ENCODE peak calls at places on chromosomes 6 and 20, in six cellular contexts. R, K, H, O, S and C are unnamed samples.

GRCh38 chr6:16205377-16206144 is 32.8 kb upstream of the GMPR start:
- DNase-seq in R (no peak), K (no peak), H (peak), O (peak), S (peak), C (peak)

GRCh38 chr6:142802124-142802523 is 142.9 kb downstream of the HIVEP2 start:
- DNase-seq in R (peak), K (no peak), H (peak), O (peak), S (peak), C (peak)

GRCh38 chr6:155340464-155341129 is 26.3 kb upstream of the TFB1M start:
- DNase-seq in R (no peak), K (no peak), H (peak), O (no peak), S (no peak), C (peak)

GRCh38 chr6:92864966-92865555 is 554.3 kb downstream of the EPHA7 start:
- DNase-seq in R (no peak), K (no peak), H (no peak), O (no peak), S (no peak), C (no peak)

GRCh38 chr6:102686461-102686860 is 1293.0 kb downstream of the GRIK2 start:
- DNase-seq in R (no peak), K (no peak), H (no peak), O (no peak), S (no peak), C (no peak)

GRCh38 chr20:23995905-23996666 is 7.5 kb upstream of the GGTLC1 start:
- DNase-seq in R (peak), K (no peak), H (no peak), O (no peak), S (peak), C (no peak)

GRCh38 chr6:127343753-127344659 is 597 bp upstream of the ECHDC1 start:
- DNase-seq in R (no peak), K (no peak), H (peak), O (peak), S (peak), C (no peak)

GRCh38 chr6:158803733-158804143 is 15.4 kb downstream of the EZR start:
- DNase-seq in R (no peak), K (no peak), H (no peak), O (peak), S (peak), C (no peak)

GRCh38 chr6:142530566-142530965 is 228.8 kb downstream of the ADGRG6 start:
- DNase-seq in R (no peak), K (no peak), H (no peak), O (no peak), S (no peak), C (no peak)

GRCh38 chr6:66396549-66396948 is 689.5 kb upstream of the EYS start:
- DNase-seq in R (no peak), K (no peak), H (no peak), O (no peak), S (no peak), C (no peak)

GRCh38 chr6:34248198-34248726 is 544 bp downstream of the SMIM29 start:
- DNase-seq in R (peak), K (no peak), H (no peak), O (peak), S (peak), C (no peak)

DNA sequence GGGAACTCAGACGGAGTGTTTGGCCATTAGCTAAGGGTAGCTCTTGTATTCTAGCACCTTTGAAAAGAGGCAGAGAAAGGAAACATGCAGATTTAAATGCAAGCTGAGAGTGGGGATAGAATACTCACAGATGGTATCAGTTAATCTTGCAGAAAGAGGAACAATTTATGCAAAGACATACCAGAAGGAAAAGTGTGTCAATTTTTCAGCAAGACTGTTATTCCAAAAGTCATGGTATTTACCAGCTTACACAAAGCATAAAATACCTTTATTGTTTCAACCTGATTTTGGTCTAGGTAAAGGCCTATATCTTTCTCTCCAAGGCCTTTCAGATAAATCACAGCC is 324 bp upstream of the SLC2A12 start:
- DNase-seq in R (no peak), K (no peak), H (no peak), O (no peak), S (no peak), C (no peak)
- H3K4me3 ChIP-seq in R (peak), K (peak), H (no peak), O (peak), S (peak), C (peak)

DNA sequence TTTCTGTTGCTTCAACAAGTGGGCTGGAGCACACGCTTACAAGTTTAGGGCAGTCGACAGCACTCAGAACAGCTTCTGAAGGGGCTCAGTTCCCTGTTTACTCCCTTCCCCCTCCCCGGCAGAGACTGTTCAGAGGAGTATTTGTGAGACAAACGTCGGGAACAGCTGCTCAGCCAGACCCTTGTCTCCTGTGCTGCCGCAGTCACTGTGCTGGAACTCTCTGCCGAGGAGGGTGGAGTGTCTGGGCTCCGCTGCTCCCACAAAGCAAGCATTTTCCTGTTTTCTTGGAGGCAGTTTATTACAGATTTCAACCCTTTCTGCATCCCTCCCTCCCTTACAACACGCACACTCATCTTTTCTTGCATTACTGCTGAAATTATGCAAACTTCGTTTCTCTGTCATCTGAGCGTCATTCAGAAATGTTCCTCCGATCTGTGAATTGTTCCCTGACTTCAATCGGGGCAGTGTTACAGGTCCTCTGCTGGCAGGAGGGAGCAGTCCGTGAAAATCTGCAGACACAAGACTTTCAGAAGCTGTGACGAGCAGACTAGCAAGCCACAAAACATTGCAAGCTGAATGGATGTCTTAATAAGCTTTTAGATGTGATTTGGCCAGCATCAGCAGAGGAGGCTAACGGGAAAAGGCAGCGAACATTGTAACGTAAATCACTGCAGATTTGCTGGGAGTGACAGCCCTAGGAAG is 76.3 kb downstream of the LYRM2 start:
- DNase-seq in R (peak), K (no peak), H (no peak), O (no peak), S (no peak), C (no peak)
- H3K4me3 ChIP-seq in R (peak), K (peak), H (no peak), O (no peak), S (no peak), C (no peak)

DNA sequence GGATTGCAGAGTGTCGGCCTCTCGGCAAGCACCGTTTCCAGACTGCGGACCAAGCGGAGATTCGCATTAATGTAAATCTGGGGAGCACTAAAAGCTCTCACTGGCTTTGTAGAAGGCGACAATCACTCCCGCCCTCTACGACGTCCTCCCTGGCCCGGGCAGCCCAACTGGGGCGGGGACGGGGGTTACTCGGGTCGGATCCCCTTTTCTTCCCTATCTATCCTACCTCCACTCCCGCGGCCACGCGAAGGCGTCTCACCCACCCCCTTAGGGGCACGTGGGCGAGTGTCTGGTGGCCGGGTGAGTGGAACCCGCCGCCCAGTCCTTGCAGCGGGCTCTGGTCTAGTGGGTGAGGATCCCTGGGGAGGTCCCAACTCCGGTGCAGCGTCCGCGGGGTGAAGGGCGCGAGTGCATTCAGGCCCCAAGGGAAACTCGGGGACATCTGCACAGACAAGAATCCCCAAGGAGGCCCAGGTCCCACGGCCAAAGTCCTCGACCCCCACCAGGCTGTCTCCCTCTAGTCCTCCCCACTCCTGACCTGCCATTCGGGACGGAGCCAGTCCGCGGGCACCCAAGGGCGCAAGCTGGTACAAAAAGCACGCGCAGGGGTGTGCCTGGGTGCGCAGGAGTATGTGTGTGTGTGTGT is 42.4 kb upstream of the OSTM1 start:
- DNase-seq in R (no peak), K (no peak), H (no peak), O (no peak), S (no peak), C (no peak)
- H3K4me3 ChIP-seq in R (no peak), K (peak), H (no peak), O (no peak), S (no peak), C (no peak)

GRCh38 chr20:59078231-59078630 is 35.6 kb upstream of the PRELID3B start:
- DNase-seq in R (no peak), K (no peak), H (no peak), O (no peak), S (no peak), C (no peak)

GRCh38 chr20:59084041-59084841 is 41.7 kb upstream of the PRELID3B start:
- DNase-seq in R (no peak), K (no peak), H (no peak), O (no peak), S (no peak), C (no peak)

GRCh38 chr20:59082077-59082740 is 39.6 kb upstream of the PRELID3B start:
- DNase-seq in R (no peak), K (no peak), H (no peak), O (no peak), S (no peak), C (no peak)

GRCh38 chr20:59082981-59083380 is 40.4 kb upstream of the PRELID3B start:
- DNase-seq in R (no peak), K (no peak), H (no peak), O (no peak), S (no peak), C (peak)

DNA sequence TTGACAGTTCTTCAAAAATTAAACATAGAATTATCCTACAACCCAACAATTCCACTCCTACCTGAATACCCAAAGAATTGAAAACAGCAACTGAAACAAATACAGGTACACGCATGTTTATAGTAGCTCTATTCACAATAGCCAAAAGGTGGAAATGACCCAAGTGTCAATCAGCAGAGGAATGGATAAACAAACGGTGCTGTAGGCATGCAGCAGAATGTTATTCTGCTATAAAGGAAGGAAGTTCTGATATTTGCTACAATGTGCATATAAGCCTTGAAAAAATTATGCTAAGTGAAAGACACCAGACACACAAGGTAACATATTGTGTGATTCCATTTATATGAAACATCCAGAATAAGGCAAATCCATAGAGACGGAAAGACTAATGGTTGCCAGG is 38.5 kb upstream of the PRELID3B start:
- DNase-seq in R (no peak), K (no peak), H (no peak), O (no peak), S (peak), C (no peak)
- H3K4me3 ChIP-seq in R (no peak), K (no peak), H (no peak), O (no peak), S (no peak), C (no peak)

DNA sequence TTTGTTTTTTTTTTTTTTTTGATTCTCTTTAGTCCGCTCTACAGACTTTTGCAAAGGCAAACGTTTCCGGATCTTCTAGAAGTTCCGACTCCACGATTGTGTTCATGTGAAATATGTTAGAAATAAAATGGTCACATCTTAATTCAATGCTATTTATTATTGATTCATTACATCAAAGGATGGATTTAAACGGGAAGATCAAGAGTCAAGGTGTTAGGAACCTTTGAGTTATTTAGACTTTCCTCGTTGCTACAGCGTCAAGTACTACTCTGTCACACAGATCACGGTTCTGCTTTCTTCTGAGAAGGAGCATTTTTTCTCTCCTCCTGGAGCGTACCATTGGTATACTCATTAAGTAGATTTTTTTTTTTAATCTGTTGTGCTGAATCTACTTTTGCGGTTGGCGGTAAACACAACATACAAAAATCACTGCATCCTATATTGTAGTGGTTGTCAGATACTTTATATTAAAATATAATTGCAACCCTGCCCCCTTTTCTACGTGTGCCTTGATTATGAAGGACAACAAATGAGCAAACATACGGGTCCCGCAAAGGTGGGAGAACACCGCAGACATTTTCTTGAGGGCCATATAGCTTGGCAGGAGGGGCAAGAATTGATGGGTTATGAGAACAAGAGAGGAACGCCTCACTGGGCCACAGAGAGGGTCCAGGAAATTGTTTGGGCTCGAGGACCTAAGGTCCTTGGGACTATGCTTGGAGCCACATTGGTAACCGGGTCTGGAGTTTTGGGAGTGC is 17.5 kb downstream of the HMGN4 start:
- DNase-seq in R (no peak), K (no peak), H (no peak), O (peak), S (no peak), C (no peak)
- H3K4me3 ChIP-seq in R (peak), K (no peak), H (peak), O (no peak), S (no peak), C (no peak)

GRCh38 chr20:59223750-59224149 is 60.1 kb downstream of the ZNF831 start:
- DNase-seq in R (no peak), K (no peak), H (no peak), O (no peak), S (no peak), C (no peak)

GRCh38 chr20:59222239-59222981 is 58.8 kb downstream of the ZNF831 start:
- DNase-seq in R (peak), K (peak), H (peak), O (peak), S (peak), C (peak)

GRCh38 chr20:59221881-59222238 is 58.2 kb downstream of the ZNF831 start:
- DNase-seq in R (no peak), K (no peak), H (no peak), O (no peak), S (peak), C (no peak)

GRCh38 chr20:59221049-59221748 is 57.6 kb downstream of the ZNF831 start:
- DNase-seq in R (no peak), K (no peak), H (no peak), O (no peak), S (peak), C (no peak)

GRCh38 chr20:59222982-59223610 is 59.5 kb downstream of the ZNF831 start:
- DNase-seq in R (no peak), K (no peak), H (no peak), O (no peak), S (no peak), C (no peak)
- H3K4me3 ChIP-seq in R (peak), K (peak), H (no peak), O (no peak), S (no peak), C (no peak)